ENCODE peak calls at places on chromosomes 1 and 21, in six cellular contexts. O is ovary, Z is IMR-90, C is psoas muscle, L is aorta, X is brain microvascular endothelial cell. T is an unnamed sample.

GRCh38 chr1:22903113-22903512 is 69.6 kb downstream of the LACTBL1 start:
- DNase-seq in O (no peak), Z (peak), C (no peak), L (no peak), X (no peak), T (no peak)

GRCh38 chr21:36635991-36636390 is 62.9 kb upstream of the SIM2 start:
- DNase-seq in O (no peak), Z (no peak), C (no peak), L (no peak), X (no peak), T (no peak)

GRCh38 chr1:22031214-22031962 is 21.1 kb upstream of the CDC42 start:
- DNase-seq in O (no peak), Z (no peak), C (no peak), L (no peak), X (no peak), T (no peak)

GRCh38 chr1:55073187-55073916 is 34.0 kb downstream of the PCSK9 start:
- DNase-seq in O (no peak), Z (no peak), C (no peak), L (no peak), X (no peak), T (no peak)

GRCh38 chr1:172837816-172838680 is 179.1 kb downstream of the FASLG start:
- DNase-seq in O (no peak), Z (peak), C (no peak), L (no peak), X (no peak), T (no peak)

GRCh38 chr1:228940931-228941330 is 205.7 kb downstream of the RHOU start:
- DNase-seq in O (no peak), Z (no peak), C (no peak), L (no peak), X (no peak), T (no peak)

GRCh38 chr1:19393051-19393450 is 80.9 kb downstream of the SLC66A1 start:
- DNase-seq in O (no peak), Z (no peak), C (no peak), L (no peak), X (no peak), T (no peak)

GRCh38 chr1:59674605-59675004 is 140.1 kb upstream of the HOOK1 start:
- DNase-seq in O (no peak), Z (peak), C (no peak), L (no peak), X (no peak), T (no peak)

GRCh38 chr1:153122831-153123421 is 9.6 kb upstream of the SPRR2F start:
- DNase-seq in O (peak), Z (no peak), C (peak), L (no peak), X (no peak), T (no peak)

GRCh38 chr1:23905461-23906025 is 7.6 kb downstream of the CNR2 start:
- DNase-seq in O (no peak), Z (no peak), C (no peak), L (no peak), X (no peak), T (no peak)

GRCh38 chr1:214014730-214015129 is 27.0 kb downstream of the PROX1 start:
- DNase-seq in O (no peak), Z (no peak), C (no peak), L (no peak), X (no peak), T (no peak)

GRCh38 chr1:2439369-2439768 is 27.0 kb upstream of the PEX10 start:
- DNase-seq in O (no peak), Z (no peak), C (no peak), L (no peak), X (no peak), T (no peak)

DNA sequence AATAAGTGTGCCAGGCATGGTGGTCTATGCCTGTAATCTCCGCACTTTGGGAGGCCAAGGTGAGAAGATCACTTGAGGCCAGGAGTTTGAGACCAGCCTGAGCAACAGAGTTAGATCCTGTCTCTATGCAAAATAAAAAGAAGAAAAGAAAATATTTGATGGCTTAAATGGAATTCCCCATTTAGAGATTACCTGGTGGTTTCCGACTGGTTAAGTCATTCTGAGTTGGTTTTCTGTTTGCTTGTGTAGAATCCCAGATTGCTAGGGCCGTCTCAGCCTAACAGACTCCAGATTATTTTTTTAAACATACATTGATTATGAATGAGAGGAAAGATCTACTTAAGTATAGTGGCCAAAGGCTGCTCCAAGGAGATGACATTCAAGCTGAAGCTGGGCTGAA is 22.9 kb upstream of the LY9 start:
- DNase-seq in O (no peak), Z (no peak), C (no peak), L (no peak), X (no peak), T (no peak)
- H3K27ac ChIP-seq in O (no peak), Z (no peak), C (no peak), L (no peak), X (no peak), T (no peak)

DNA sequence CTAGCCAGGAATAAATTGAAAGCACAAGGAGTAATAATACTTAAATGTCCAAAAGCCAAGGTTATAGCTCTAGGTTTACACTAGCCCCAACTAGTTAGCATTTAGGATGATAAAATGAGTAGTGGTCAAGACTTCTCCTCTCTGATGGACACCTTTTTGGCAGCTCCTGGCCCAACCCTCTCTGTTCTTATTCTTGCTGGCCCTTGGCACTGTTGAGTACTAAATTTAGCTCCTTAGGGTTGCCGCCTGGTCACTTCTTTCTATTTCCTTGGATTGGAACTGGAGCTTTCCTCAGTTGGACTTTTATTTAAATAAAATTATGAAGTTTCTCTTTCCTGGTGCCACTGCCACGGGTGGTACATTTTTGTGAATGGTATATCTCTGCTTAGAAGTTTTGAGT is 28.3 kb downstream of the ARID1A start:
- DNase-seq in O (no peak), Z (no peak), C (no peak), L (no peak), X (no peak), T (no peak)
- H3K27ac ChIP-seq in O (no peak), Z (no peak), C (no peak), L (no peak), X (peak), T (no peak)

DNA sequence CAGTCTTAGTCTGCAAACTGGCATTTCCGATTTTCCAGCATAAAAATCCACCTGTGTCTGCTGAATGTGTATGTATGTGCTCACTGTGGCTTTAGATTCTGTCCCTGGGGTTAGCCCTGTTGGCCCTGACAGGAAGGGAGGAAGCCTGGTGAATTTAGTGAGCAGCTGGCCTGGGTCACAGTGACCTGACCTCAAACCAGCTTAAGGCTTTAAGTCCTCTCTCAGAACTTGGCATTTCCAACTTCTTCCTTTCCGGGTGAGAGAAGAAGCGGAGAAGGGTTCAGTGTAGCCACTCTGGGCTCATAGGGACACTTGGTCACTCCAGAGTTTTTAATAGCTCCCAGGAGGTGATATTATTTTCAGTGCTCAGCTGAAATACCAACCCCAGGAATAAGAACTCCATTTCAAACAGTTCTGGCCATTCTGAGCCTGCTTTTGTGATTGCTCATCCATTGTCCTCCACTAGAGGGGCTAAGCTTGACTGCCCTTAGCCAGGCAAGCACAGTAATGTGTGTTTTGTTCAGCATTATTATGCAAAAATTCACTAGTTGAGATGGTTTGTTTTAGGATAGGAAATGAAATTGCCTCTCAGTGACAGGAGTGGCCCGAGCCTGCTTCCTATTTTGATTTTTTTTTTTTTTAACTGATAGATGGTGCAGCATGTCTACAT is 2.5 kb upstream of the OLFML3 start:
- DNase-seq in O (peak), Z (peak), C (no peak), L (no peak), X (peak), T (no peak)
- H3K27ac ChIP-seq in O (no peak), Z (no peak), C (peak), L (no peak), X (no peak), T (no peak)

DNA sequence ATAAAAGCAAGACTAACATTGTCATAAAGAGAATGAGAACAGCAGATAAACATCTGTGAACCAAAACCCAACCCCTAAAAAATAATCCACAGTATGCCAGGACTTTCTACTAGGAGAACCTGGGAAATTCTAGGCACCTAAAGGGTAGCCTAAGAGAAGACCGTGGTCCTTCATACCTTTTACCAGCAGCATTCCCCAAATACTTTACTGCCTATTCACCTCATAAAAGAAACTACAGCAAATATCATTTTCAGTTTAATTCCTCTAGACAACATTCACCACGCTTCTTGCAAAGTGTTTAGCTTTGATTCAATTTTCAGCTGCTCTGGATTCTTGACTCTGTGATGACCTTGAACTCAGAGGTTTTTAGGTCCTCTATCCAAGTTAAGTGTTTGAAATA is 1180.7 kb upstream of the B3GALT2 start:
- DNase-seq in O (no peak), Z (no peak), C (no peak), L (no peak), X (no peak), T (no peak)
- H3K27ac ChIP-seq in O (no peak), Z (no peak), C (no peak), L (no peak), X (no peak), T (no peak)

GRCh38 chr1:219190605-219191004 is 16.9 kb downstream of the LYPLAL1 start:
- DNase-seq in O (no peak), Z (no peak), C (no peak), L (no peak), X (no peak), T (no peak)

GRCh38 chr1:219189021-219189824 is 15.5 kb downstream of the LYPLAL1 start:
- DNase-seq in O (no peak), Z (peak), C (no peak), L (no peak), X (no peak), T (no peak)

GRCh38 chr1:219185486-219186117 is 11.9 kb downstream of the LYPLAL1 start:
- DNase-seq in O (no peak), Z (no peak), C (no peak), L (no peak), X (no peak), T (no peak)

GRCh38 chr1:219189942-219190341 is 16.3 kb downstream of the LYPLAL1 start:
- DNase-seq in O (no peak), Z (no peak), C (no peak), L (no peak), X (no peak), T (no peak)

DNA sequence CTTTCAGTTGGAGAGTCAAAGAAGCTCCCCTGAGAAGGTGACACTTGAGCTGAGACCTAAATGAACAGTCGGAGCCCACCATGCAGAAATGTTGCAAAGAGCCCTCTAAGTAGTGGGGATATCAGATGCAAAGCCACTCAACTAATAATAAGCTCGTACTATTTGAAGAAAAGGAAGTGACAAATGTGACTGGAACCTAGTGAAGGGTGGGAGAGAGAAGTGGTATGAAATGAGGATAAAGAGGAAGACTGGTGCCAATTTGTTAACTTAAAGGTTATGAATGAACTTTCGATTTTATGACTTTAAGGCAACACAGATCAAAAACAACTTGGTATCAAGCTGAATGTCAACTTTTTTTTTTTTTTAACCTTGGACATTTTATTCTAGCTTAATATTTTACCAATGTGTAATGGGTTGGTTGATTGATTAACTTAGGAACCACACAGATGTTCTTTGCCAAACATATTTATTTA is 14.7 kb downstream of the LYPLAL1 start:
- DNase-seq in O (no peak), Z (no peak), C (no peak), L (no peak), X (no peak), T (no peak)
- H3K27ac ChIP-seq in O (no peak), Z (no peak), C (peak), L (peak), X (peak), T (no peak)

DNA sequence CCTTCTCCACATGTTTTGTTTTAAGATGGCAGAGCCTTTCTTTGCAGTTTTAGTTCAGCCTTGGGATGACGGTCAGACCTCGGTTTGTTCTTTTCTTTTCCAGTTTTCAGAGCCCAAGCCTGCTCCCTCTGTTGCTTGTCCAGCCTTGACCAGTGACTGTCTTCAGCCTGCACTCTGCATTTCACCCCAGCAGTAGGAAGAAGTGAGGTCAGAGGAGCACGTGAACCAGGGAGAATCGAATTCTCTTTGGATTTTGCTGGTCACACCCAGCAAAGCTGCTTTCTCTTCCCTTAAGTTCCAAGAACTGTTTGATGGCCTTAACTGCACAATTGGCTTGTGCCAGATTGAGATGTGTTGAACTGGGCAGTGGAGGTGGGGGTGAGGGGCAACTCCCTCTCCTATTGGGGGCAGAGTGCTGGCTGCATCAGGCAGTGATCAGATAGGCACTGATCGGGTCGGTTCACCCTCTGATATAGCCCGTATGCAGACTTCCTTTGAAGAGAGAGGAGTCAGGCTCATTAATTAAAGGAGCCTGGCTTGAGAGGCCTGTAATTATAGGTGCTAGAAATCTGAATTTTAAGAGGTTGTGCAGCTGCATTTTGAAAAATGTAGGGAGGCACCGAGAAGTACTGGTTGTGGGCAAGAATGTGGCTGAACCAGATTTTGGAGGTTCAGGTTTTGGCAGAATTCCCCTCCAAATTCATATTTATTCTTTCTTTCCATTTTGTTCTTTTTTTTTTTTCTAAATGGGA is 42.4 kb downstream of the PEX14 start:
- DNase-seq in O (no peak), Z (no peak), C (no peak), L (no peak), X (no peak), T (no peak)
- H3K27ac ChIP-seq in O (no peak), Z (no peak), C (no peak), L (no peak), X (no peak), T (no peak)